ENCODE peak calls at places on chromosomes 7 and 10, in six cellular contexts. A, X, W, E, S and V are unnamed samples. For H3K4me1, the result is how much of the 10 kb centered on the place peaks cover.

GRCh38 chr10:132540456-132540855 is 2.9 kb downstream of the INPP5A start:
- DNase-seq in S (no peak), X (no peak), A (peak), W (peak), E (no peak), V (no peak)

GRCh38 chr10:49384268-49384953 is 11.5 kb downstream of the DRGX start:
- DNase-seq in X (no peak), W (no peak), S (no peak), E (no peak), A (no peak), V (no peak)

GRCh38 chr7:7333610-7334009 is 151.3 kb downstream of the C1GALT1 start:
- DNase-seq in X (no peak), A (no peak), S (no peak), E (no peak), W (no peak), V (no peak)

GRCh38 chr10:21363753-21364104 is 161.8 kb downstream of the SKIDA1 start:
- DNase-seq in A (peak), E (no peak), S (no peak), W (no peak), X (no peak), V (no peak)

GRCh38 chr10:13633689-13634088 is 46.9 kb downstream of the PRPF18 start:
- DNase-seq in X (no peak), W (peak), A (no peak), E (no peak), S (peak), V (no peak)

GRCh38 chr10:60480865-60481563 is 91.3 kb upstream of the ANK3 start:
- DNase-seq in A (peak), W (no peak), E (no peak), S (peak), X (peak), V (peak)

GRCh38 chr7:3300221-3300650 is 816 bp upstream of the SDK1 start:
- DNase-seq in X (no peak), A (peak), S (peak), E (no peak), W (no peak), V (no peak)

GRCh38 chr7:132548489-132549078 is 27.7 kb downstream of the PLXNA4 start:
- DNase-seq in A (peak), X (no peak), S (peak), E (no peak), W (no peak), V (no peak)

DNA sequence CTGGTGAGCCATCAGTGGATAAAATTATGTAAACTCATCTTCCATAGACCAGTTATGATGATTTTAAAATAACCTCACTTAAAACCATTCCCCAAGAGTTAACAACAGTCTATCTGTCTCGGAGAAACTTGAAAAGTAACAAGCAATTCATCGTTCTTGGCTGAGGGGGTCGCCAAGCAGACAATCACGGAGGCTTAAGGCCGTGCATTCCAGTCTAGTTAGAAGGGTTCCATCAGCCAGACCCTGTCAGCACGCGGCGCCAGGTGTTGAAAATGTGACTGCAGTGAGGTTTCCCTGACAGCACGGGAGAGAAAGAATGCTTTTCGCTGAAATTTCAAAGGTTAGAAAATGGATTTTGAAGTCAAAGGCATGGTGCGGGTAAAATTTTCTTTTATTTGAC is 1025.0 kb upstream of the CELF2 start:
- DNase-seq in X (no peak), A (no peak), E (no peak), S (no peak), W (no peak), V (no peak)
- TF ChIP-seq CTCF in X (no peak), A (no peak), E (no peak), S (no peak), W (no peak), V (no peak)

GRCh38 chr7:32887395-32887794 is 4.2 kb downstream of the KBTBD2 start:
- DNase-seq in X (no peak), A (no peak), S (no peak), E (no peak), W (no peak), V (no peak)
- H3K4me1 ChIP-seq in X (under half), A (under half), S (under half), E (under half), W (half or more), V (under half)

GRCh38 chr7:23100697-23101096 is 4.9 kb upstream of the KLHL7 start:
- DNase-seq in W (no peak), S (no peak), E (no peak), X (no peak), A (no peak), V (peak)
- TF ChIP-seq CTCF in W (no peak), S (no peak), E (no peak), X (no peak), A (peak), V (peak)

GRCh38 chr10:70482982-70483760 is 4.6 kb downstream of the PALD1 start:
- DNase-seq in A (no peak), X (no peak), E (no peak), S (no peak), W (no peak), V (no peak)
- H3K4me1 ChIP-seq in A (under half), X (under half), E (under half), S (under half), W (under half), V (under half)

GRCh38 chr10:72126872-72127232 is 38.5 kb upstream of the SPOCK2 start:
- DNase-seq in W (no peak), E (no peak), A (no peak), S (no peak), X (no peak), V (no peak)

GRCh38 chr10:72123616-72124015 is 35.3 kb upstream of the SPOCK2 start:
- DNase-seq in E (no peak), S (no peak), A (no peak), W (no peak), X (no peak), V (peak)

GRCh38 chr10:72127571-72127970 is 39.2 kb upstream of the SPOCK2 start:
- DNase-seq in W (no peak), X (no peak), A (no peak), S (no peak), E (no peak), V (no peak)

GRCh38 chr10:72124984-72125383 is 36.6 kb upstream of the SPOCK2 start:
- DNase-seq in A (no peak), E (no peak), W (no peak), S (peak), X (no peak), V (no peak)

DNA sequence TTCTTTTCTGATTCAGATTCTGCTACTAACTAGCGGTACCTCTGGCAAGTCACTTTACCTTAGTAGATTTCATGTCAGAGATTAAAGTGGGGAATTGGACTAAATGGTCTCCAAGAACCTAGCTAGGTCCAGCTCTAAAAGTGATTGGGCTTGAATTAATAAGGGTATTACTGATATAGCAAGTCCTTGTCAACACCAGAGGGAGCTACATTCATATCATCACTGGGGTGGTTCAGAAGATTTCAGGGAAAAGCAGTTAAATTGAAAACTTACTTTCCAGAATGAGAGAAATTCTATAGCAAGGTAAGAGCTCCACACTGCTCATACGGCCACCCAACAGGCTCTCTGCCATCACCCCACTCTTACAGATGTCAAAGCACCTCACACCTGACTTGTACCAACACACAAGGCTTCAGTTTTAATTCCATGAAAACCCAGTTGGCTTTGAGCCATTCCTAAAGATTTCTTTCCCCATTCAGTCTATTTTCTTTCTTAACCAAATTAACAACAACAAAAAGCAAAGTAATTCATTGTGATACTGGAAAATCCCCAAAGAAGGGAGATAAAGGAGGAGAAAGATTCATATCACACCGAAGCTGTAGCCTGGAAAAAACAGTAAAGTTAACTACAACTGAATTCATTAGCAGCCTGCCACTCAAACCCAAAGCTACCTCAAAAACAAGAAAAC is 38.0 kb upstream of the SPOCK2 start:
- DNase-seq in X (peak), S (peak), W (no peak), A (peak), E (no peak), V (peak)
- TF ChIP-seq CTCF in X (peak), S (peak), W (peak), A (peak), E (no peak), V (peak)

GRCh38 chr10:35346248-35346647 is 9.9 kb downstream of the CCNY start:
- DNase-seq in E (no peak), W (no peak), S (no peak), A (no peak), X (no peak), V (no peak)
- H3K4me1 ChIP-seq in E (under half), W (half or more), S (under half), A (under half), X (under half), V (under half)

GRCh38 chr7:22220947-22221346 is 136.0 kb downstream of the RAPGEF5 start:
- DNase-seq in S (no peak), X (no peak), W (no peak), E (no peak), A (no peak), V (no peak)
- TF ChIP-seq CTCF in S (no peak), X (no peak), W (no peak), E (no peak), A (no peak), V (no peak)

GRCh38 chr7:155972247-155972646 is 160.0 kb upstream of the SHH start:
- DNase-seq in X (no peak), A (no peak), S (no peak), W (no peak), E (no peak), V (no peak)
- H3K4me1 ChIP-seq in X (under half), A (under half), S (under half), W (under half), E (under half), V (under half)